ENCODE peak calls at places on chromosomes 4 and X, in eight cellular contexts. O, Z, E, H, X, U, K and F are unnamed samples. For H3K4me1, the result is how much of the 10 kb centered on the place peaks cover.

GRCh38 chr4:88592600-88593448 is 544 bp downstream of the HERC3 start:
- DNase-seq in O (peak), Z (peak), E (peak), H (peak), X (peak), U (peak), K (peak), F (peak)

GRCh38 chr4:84379881-84380618 is 119.0 kb downstream of the NKX6-1 start:
- DNase-seq in O (no peak), Z (no peak), E (no peak), H (peak), X (no peak), U (no peak), K (no peak), F (no peak)

GRCh38 chr4:125735107-125735506 is 420.4 kb downstream of the FAT4 start:
- DNase-seq in O (no peak), Z (no peak), E (peak), H (peak), X (peak), U (no peak), K (peak), F (no peak)

GRCh38 chr4:169351860-169352259 is 81.1 kb upstream of the SH3RF1 start:
- DNase-seq in O (peak), Z (no peak), E (peak), H (no peak), X (no peak), U (no peak), K (peak), F (no peak)

GRCh38 chr4:87659247-87659931 is 9.3 kb downstream of the DMP1 start:
- DNase-seq in O (no peak), Z (no peak), E (no peak), H (peak), X (no peak), U (no peak), K (no peak), F (no peak)

GRCh38 chr4:186946682-186947294 is 223.1 kb upstream of the FAT1 start:
- DNase-seq in O (peak), Z (peak), E (peak), H (peak), X (peak), U (no peak), K (no peak), F (no peak)

GRCh38 chr4:20253799-20254409 is 2.2 kb downstream of the SLIT2 start:
- DNase-seq in O (no peak), Z (peak), E (peak), H (no peak), X (peak), U (peak), K (no peak), F (peak)

GRCh38 chr4:142547974-142548373 is 298.1 kb downstream of the INPP4B start:
- DNase-seq in O (no peak), Z (no peak), E (peak), H (peak), X (peak), U (no peak), K (no peak), F (no peak)

GRCh38 chrX:50903387-50904027 is 7.0 kb upstream of the BMP15 start:
- DNase-seq in O (no peak), Z (peak), E (peak), H (peak), X (peak), U (no peak), K (peak), F (no peak)

GRCh38 chrX:468979-469378 is 82.3 kb upstream of the PPP2R3B start:
- DNase-seq in O (no peak), Z (no peak), E (no peak), H (no peak), X (no peak), U (no peak), K (no peak), F (no peak)

GRCh38 chrX:19883878-19884277 is 3.5 kb downstream of the SH3KBP1 start:
- DNase-seq in O (no peak), Z (peak), E (no peak), H (peak), X (no peak), U (no peak), K (no peak), F (no peak)

GRCh38 chr4:183816882-183817509 is 88.1 kb upstream of the STOX2 start:
- DNase-seq in O (no peak), Z (no peak), E (no peak), H (no peak), X (no peak), U (no peak), K (no peak), F (no peak)

GRCh38 chr4:26899991-26900390 is 39.4 kb downstream of the STIM2 start:
- DNase-seq in O (no peak), Z (no peak), E (no peak), H (no peak), X (no peak), U (no peak), K (no peak), F (no peak)

GRCh38 chrX:119477812-119478232 is 9.6 kb downstream of the SLC25A5 start:
- DNase-seq in O (peak), Z (peak), E (peak), H (no peak), X (no peak), U (peak), K (no peak), F (peak)

GRCh38 chr4:55347610-55348228 is 1.7 kb downstream of the SRD5A3 start:
- DNase-seq in O (no peak), Z (no peak), E (no peak), H (no peak), X (no peak), U (no peak), K (no peak), F (no peak)

GRCh38 chr4:70709551-70710080 is 12.1 kb upstream of the RUFY3 start:
- DNase-seq in O (no peak), Z (no peak), E (no peak), H (no peak), X (no peak), U (no peak), K (no peak), F (no peak)

GRCh38 chr4:70713453-70714026 is 8.2 kb upstream of the RUFY3 start:
- DNase-seq in O (no peak), Z (no peak), E (no peak), H (peak), X (no peak), U (no peak), K (no peak), F (no peak)

GRCh38 chr4:70712604-70713452 is 8.9 kb upstream of the RUFY3 start:
- DNase-seq in O (no peak), Z (no peak), E (no peak), H (no peak), X (no peak), U (no peak), K (no peak), F (no peak)

GRCh38 chr4:70712150-70712549 is 9.6 kb upstream of the RUFY3 start:
- DNase-seq in O (no peak), Z (no peak), E (no peak), H (no peak), X (no peak), U (no peak), K (no peak), F (no peak)

DNA sequence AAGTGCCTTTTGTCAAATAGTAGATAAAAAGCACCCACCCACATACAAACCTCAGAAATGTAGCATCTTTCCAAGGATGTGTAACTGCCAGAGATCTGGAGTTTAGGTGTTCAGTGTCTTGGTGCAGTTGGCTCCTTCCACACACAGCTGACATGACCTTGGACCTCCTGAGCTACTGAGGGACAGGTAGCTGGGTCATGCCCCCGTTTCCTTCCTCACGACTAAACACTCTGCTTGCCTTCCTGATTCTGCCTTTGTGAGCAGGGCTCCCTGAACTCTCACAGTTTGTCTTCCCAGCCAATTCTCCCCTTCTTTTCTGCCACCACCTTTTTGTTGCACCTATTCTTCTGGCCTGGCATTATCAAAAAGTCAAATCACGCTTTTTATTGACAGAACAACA is 10.2 kb upstream of the RUFY3 start:
- DNase-seq in O (no peak), Z (no peak), E (no peak), H (no peak), X (no peak), U (no peak), K (no peak), F (no peak)
- H3K4me1 ChIP-seq in O (under half), Z (under half), E (under half), H (under half), X (under half), U (under half), K (under half), F (under half)

DNA sequence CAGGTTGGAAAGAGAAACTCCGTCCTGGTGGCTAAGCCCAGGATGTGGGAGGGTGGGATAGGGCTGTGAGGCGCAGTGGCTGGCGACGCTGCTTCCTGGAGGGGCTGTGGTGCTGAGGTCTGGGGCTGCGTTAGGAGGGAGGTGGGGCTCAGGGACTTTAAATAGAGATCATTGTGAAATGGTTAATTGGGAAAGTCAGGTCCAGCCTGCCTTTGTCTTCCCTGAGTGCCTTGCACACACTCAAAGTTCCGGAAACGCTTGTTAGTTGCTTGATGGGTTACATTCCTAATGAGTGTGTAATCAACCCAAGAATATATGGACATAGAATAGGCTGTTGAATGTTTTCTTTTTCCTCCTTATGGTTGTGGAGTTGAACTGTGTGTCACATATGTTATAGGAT is 55.7 kb upstream of the CLDN34 start:
- DNase-seq in O (no peak), Z (no peak), E (peak), H (peak), X (peak), U (no peak), K (no peak), F (no peak)
- H3K4me1 ChIP-seq in O (under half), Z (under half), E (under half), H (under half), X (under half), U (under half), K (under half), F (under half)

DNA sequence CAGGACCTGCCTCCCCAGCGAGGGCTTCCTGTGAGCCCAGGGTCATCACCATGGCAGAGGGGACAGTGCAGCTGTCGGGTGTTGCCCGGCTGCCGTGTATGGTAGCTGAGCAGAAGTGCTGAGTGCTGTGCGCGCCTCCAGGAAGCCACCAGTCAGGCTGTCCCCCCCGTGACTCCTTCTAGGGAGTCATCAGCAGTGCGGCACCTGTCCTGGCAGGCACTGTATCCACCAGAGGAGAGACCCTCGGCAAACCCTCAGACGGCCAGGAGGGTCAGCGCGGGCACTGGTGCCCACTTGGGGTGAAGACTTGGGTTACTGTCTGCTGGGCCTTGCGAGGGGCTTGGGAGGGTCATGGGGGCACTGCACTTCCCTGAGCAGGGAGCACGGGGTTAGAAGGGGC is 8.4 kb downstream of the UVSSA start:
- DNase-seq in O (no peak), Z (no peak), E (no peak), H (no peak), X (no peak), U (peak), K (no peak), F (no peak)
- H3K4me1 ChIP-seq in O (under half), Z (under half), E (under half), H (under half), X (under half), U (under half), K (under half), F (under half)

GRCh38 chr4:31592293-31592692 is 872.1 kb downstream of the PCDH7 start:
- DNase-seq in O (no peak), Z (no peak), E (no peak), H (peak), X (no peak), U (no peak), K (no peak), F (no peak)
- H3K4me1 ChIP-seq in O (under half), Z (under half), E (under half), H (under half), X (under half), U (under half), K (under half), F (under half)

GRCh38 chr4:2875556-2875955 is 31.9 kb downstream of the ADD1 start:
- DNase-seq in O (no peak), Z (no peak), E (no peak), H (no peak), X (no peak), U (no peak), K (no peak), F (no peak)
- H3K4me1 ChIP-seq in O (under half), Z (under half), E (under half), H (under half), X (under half), U (under half), K (under half), F (under half)

GRCh38 chr4:128394778-128395177 is 107.2 kb upstream of the PGRMC2 start:
- DNase-seq in O (no peak), Z (no peak), E (peak), H (no peak), X (no peak), U (peak), K (no peak), F (peak)
- H3K4me1 ChIP-seq in O (under half), Z (under half), E (under half), H (under half), X (under half), U (half or more), K (under half), F (under half)

DNA sequence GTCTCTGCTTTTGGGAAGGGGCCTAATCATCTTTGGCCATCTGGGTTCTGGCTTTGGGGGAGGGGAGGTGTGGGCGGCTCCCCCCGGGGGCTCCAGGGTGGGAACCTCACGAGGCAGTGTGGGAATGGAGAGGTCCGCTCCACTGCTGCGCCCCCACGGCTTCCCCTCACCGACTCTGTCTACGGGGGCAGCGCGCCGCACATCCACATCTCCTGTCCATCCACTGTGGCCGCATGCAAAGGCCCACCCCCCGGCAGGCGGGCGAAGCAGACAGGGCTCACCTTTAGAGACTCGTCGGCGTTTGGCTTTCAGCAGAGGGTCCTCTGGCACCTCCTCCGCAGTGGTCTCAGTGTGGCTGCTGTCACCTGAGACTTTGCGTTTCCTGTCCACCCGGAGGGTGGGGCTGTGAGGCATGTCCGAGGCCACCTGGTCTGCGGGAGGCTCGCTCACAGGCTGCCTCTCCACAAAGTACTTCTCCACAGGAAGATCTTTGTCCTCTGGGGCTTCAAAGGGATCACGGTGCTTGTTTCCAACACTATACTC is 33.6 kb downstream of the BCOR start:
- DNase-seq in O (no peak), Z (no peak), E (no peak), H (no peak), X (no peak), U (no peak), K (no peak), F (no peak)
- H3K4me1 ChIP-seq in O (under half), Z (under half), E (under half), H (under half), X (under half), U (under half), K (under half), F (under half)